ENCODE peak calls at places on chromosomes 13 and 19, in seven cellular contexts. Y is IMR-90, O is H1, T is H9, R is mesendoderm, B is trophoblast cell, D is mesenchymal stem cell. E is an unnamed sample.

GRCh38 chr19:12841094-12841493 is 2.8 kb downstream of the MAST1 start:
- DNase-seq in Y (peak), B (peak), D (peak), T (peak), O (peak), R (peak), E (peak)

GRCh38 chr19:6460099-6460884 is 700 bp upstream of the SLC25A23 start:
- DNase-seq in T (peak), O (peak), B (peak), D (peak), R (peak), Y (peak), E (peak)

GRCh38 chr13:99416411-99417121 is 84.7 kb upstream of the TM9SF2 start:
- DNase-seq in R (no peak), Y (no peak), T (no peak), B (no peak), D (no peak), O (no peak), E (no peak)

GRCh38 chr19:35404879-35405622 is 34.2 kb downstream of the GPR42 start:
- DNase-seq in R (peak), T (no peak), B (peak), Y (peak), O (no peak), D (peak), E (peak)

GRCh38 chr13:48783181-48783630 is 129.5 kb downstream of the CYSLTR2 start:
- DNase-seq in T (no peak), Y (peak), B (peak), R (no peak), D (peak), O (no peak), E (no peak)

GRCh38 chr13:42232671-42233070 is 39.3 kb upstream of the AKAP11 start:
- DNase-seq in T (no peak), Y (no peak), O (no peak), B (no peak), R (no peak), D (no peak), E (no peak)

GRCh38 chr19:44757057-44757734 is 8.7 kb downstream of the BCL3 start:
- DNase-seq in T (no peak), Y (peak), R (no peak), O (no peak), D (peak), B (peak), E (no peak)

GRCh38 chr19:30317403-30317802 is 54.8 kb upstream of the ZNF536 start:
- DNase-seq in T (peak), Y (no peak), O (no peak), R (no peak), B (no peak), D (no peak), E (no peak)

GRCh38 chr19:16582486-16583261 is 10.5 kb upstream of the SLC35E1 start:
- DNase-seq in T (no peak), Y (no peak), D (no peak), R (no peak), B (no peak), O (no peak), E (no peak)

GRCh38 chr19:17405250-17406038 is at the start of gene BST2:
- DNase-seq in Y (peak), B (peak), D (peak), T (peak), R (peak), O (no peak), E (no peak)

GRCh38 chr13:100580045-100580444 is 8.5 kb downstream of the GGACT start:
- DNase-seq in D (no peak), R (no peak), B (no peak), O (no peak), T (no peak), Y (no peak), E (no peak)

GRCh38 chr13:37690361-37690760 is 91.8 kb upstream of the POSTN start:
- DNase-seq in D (peak), O (no peak), R (no peak), B (no peak), T (no peak), Y (no peak), E (no peak)

GRCh38 chr13:110897024-110897423 is 17.8 kb downstream of the ANKRD10 start:
- DNase-seq in B (no peak), Y (no peak), O (no peak), D (no peak), T (no peak), R (no peak), E (no peak)

GRCh38 chr13:108408670-108409069 is 139.2 kb downstream of the TNFSF13B start:
- DNase-seq in Y (no peak), R (no peak), T (no peak), B (no peak), D (no peak), O (no peak), E (no peak)

GRCh38 chr13:92224052-92224821 is 825.8 kb downstream of the GPC5 start:
- DNase-seq in O (no peak), R (no peak), T (no peak), D (peak), B (no peak), Y (peak), E (no peak)

GRCh38 chr13:31049083-31049482 is 112.6 kb downstream of the HSPH1 start:
- DNase-seq in D (no peak), Y (no peak), R (no peak), T (no peak), O (no peak), B (no peak), E (no peak)

GRCh38 chr19:29247051-29247450 is 34.1 kb upstream of the UQCRFS1 start:
- DNase-seq in B (no peak), D (no peak), O (no peak), T (no peak), R (no peak), Y (no peak), E (no peak)

GRCh38 chr13:110132178-110132975 is 174.6 kb downstream of the COL4A1 start:
- DNase-seq in Y (peak), B (no peak), O (no peak), T (no peak), D (peak), R (no peak), E (no peak)

GRCh38 chr19:55257461-55258411 is 1.1 kb downstream of the PPP6R1 start:
- DNase-seq in B (peak), O (no peak), D (peak), T (no peak), R (peak), Y (peak), E (no peak)

GRCh38 chr13:30125422-30126073 is 181.8 kb downstream of the KATNAL1 start:
- DNase-seq in D (peak), O (no peak), T (no peak), B (no peak), R (no peak), Y (peak), E (no peak)

GRCh38 chr13:41007359-41008118 is 11.6 kb downstream of the ELF1 start:
- DNase-seq in T (no peak), Y (peak), R (no peak), B (no peak), O (no peak), D (no peak), E (no peak)

GRCh38 chr13:91355099-91355825 is 7.8 kb downstream of the MIR17HG start:
- DNase-seq in D (no peak), O (no peak), B (no peak), R (no peak), Y (no peak), T (no peak), E (no peak)

GRCh38 chr13:102021777-102022176 is 380.1 kb downstream of the FGF14 start:
- DNase-seq in O (no peak), D (no peak), T (no peak), R (no peak), B (no peak), Y (no peak), E (no peak)

GRCh38 chr19:40810160-40810559 is 11.2 kb downstream of the EGLN2 start:
- DNase-seq in O (no peak), D (no peak), T (no peak), Y (no peak), B (no peak), R (no peak), E (no peak)

GRCh38 chr13:77429320-77430142 is 102.6 kb upstream of the MYCBP2 start:
- DNase-seq in Y (no peak), R (no peak), T (no peak), B (no peak), D (no peak), O (no peak), E (no peak)

GRCh38 chr13:97112451-97113152 is 109.5 kb upstream of the MBNL2 start:
- DNase-seq in B (peak), Y (peak), T (no peak), R (no peak), D (peak), O (no peak), E (no peak)

GRCh38 chr13:114062754-114063153 is 69.7 kb downstream of the RASA3 start:
- DNase-seq in B (no peak), T (no peak), Y (no peak), R (no peak), O (no peak), D (no peak), E (no peak)

GRCh38 chr19:4369109-4369887 is 25.9 kb downstream of the MPND start:
- DNase-seq in R (peak), T (peak), O (no peak), D (no peak), Y (no peak), B (no peak), E (no peak)

GRCh38 chr13:106873810-106874209 is 305.9 kb upstream of the ARGLU1 start:
- DNase-seq in B (no peak), T (no peak), Y (no peak), D (no peak), O (no peak), R (no peak), E (no peak)

GRCh38 chr13:33441015-33441414 is 155.5 kb upstream of the STARD13 start:
- DNase-seq in B (peak), D (peak), R (peak), Y (peak), T (peak), O (no peak), E (no peak)

GRCh38 chr19:51002101-51002532 is 713 bp upstream of the KLK8 start:
- DNase-seq in B (no peak), D (no peak), R (no peak), O (no peak), Y (no peak), T (peak), E (no peak)

GRCh38 chr13:100209857-100210580 is 121.1 kb downstream of the PCCA start:
- DNase-seq in B (no peak), D (no peak), T (no peak), R (no peak), O (no peak), Y (peak), E (no peak)

GRCh38 chr13:69524459-69525155 is 583.0 kb upstream of the ATXN8OS start:
- DNase-seq in B (peak), T (no peak), R (peak), Y (no peak), D (peak), O (no peak), E (no peak)

GRCh38 chr13:54312885-54313284 is 1284.3 kb downstream of the OLFM4 start:
- DNase-seq in B (no peak), O (no peak), R (no peak), Y (no peak), T (peak), D (no peak), E (no peak)
- H2BK5ac ChIP-seq in B (no peak), O (no peak), R (no peak), Y (no peak), T (no peak), D (no peak), E (no peak)

GRCh38 chr13:50017819-50018218 is 2.6 kb downstream of the KCNRG start:
- DNase-seq in O (no peak), Y (no peak), R (no peak), B (no peak), T (no peak), D (no peak), E (no peak)
- H2BK5ac ChIP-seq in O (no peak), Y (no peak), R (no peak), B (no peak), T (no peak), D (no peak), E (no peak)

DNA sequence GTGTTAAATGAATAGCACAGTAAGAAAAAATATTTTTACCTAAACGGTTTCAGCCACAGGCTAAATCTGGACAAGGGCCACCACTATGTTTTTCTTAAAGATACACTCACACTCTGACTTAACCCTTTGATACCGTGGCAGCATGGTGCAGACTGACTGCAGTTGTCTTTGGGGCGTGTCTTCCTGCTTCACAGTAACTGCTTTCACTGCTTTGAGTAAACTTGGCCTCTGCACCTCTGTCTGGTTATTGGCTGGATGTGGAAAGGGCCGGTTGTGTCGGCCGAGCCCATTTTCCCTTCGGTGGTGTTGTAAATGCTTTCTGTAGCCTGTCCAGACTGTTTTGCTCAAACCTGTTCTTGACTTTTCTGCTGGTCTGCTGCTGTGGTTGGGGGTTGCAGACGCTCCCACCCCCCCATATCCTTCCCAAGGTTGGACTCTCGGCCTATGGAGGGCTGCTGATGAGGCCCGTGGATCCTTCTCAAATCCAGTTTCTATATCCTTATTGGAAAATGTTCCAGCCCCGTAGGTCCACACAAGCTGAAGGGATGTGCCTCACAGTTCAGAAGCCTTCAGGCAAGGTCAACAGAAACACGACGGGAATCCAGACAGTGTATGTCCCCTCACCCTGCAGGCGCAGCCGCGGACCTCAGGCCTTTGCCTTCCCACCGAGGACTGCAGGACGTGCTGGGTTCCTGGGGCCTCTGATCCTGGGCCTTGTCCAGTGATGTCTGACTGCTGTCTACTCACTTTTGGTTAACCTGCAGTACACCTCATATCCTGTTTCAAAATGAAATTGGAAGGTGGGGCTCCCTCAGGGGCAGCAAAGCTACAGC is 90.2 kb upstream of the RNF113B start:
- DNase-seq in R (no peak), T (no peak), Y (peak), B (peak), D (peak), O (no peak), E (no peak)
- H2BK5ac ChIP-seq in R (no peak), T (no peak), Y (peak), B (peak), D (peak), O (no peak), E (no peak)

GRCh38 chr13:25843692-25844091 is 208.1 kb downstream of the SHISA2 start:
- DNase-seq in Y (no peak), B (no peak), O (no peak), R (no peak), D (no peak), T (no peak), E (no peak)
- H2BK5ac ChIP-seq in Y (no peak), B (no peak), O (peak), R (no peak), D (no peak), T (no peak), E (no peak)